ENCODE peak calls at places on chromosomes 13 and 19, in seven cellular contexts. Q, J, C, I, M, U and L are unnamed samples.

GRCh38 chr19:31270897-31271568 is 78.2 kb downstream of the TSHZ3 start:
- DNase-seq in U (peak), J (no peak), M (peak), Q (no peak), C (no peak), I (no peak), L (no peak)

GRCh38 chr13:19864339-19865309 is 1.2 kb upstream of the ZMYM5 start:
- DNase-seq in Q (peak), I (peak), U (peak), J (peak), C (peak), M (peak), L (peak)

GRCh38 chr19:43290568-43291359 is 21.4 kb upstream of the PSG9 start:
- DNase-seq in C (no peak), Q (peak), M (no peak), J (no peak), U (no peak), I (peak), L (no peak)

GRCh38 chr19:31510635-31511034 is 161.4 kb upstream of the TSHZ3 start:
- DNase-seq in M (no peak), Q (no peak), U (no peak), C (no peak), J (no peak), I (no peak), L (no peak)

GRCh38 chr19:47445937-47446402 is 25.7 kb downstream of the SLC8A2 start:
- DNase-seq in U (no peak), M (no peak), Q (peak), J (peak), C (no peak), I (no peak), L (no peak)

GRCh38 chr19:616276-616675 is 17.1 kb downstream of the POLRMT start:
- DNase-seq in C (no peak), Q (no peak), M (no peak), I (no peak), J (peak), U (no peak), L (no peak)

GRCh38 chr19:9945319-9945966 is 9.1 kb upstream of the OLFM2 start:
- DNase-seq in C (no peak), Q (no peak), J (peak), M (peak), U (peak), I (no peak), L (no peak)

GRCh38 chr19:57362997-57363705 is at the start of the genes TRAPPC2B and ZNF547:
- DNase-seq in J (peak), I (peak), Q (peak), U (peak), M (peak), C (peak), L (peak)

GRCh38 chr19:54137913-54138776 is 583 bp downstream of the CNOT3 start:
- DNase-seq in C (no peak), J (peak), U (no peak), Q (no peak), M (no peak), I (no peak), L (peak)

GRCh38 chr19:19297759-19298158 is 22.6 kb downstream of the SUGP1 start:
- DNase-seq in C (no peak), U (no peak), J (peak), M (no peak), Q (no peak), I (no peak), L (no peak)

GRCh38 chr19:30811397-30812098 is 439.4 kb downstream of the ZNF536 start:
- DNase-seq in U (no peak), M (no peak), I (no peak), C (no peak), J (no peak), Q (no peak), L (no peak)

GRCh38 chr13:79786176-79786575 is 305.2 kb downstream of the NDFIP2 start:
- DNase-seq in U (no peak), I (no peak), J (no peak), Q (no peak), C (no peak), M (no peak), L (no peak)

GRCh38 chr13:96575423-96576320 is 418.6 kb downstream of the OXGR1 start:
- DNase-seq in U (no peak), J (no peak), C (no peak), M (no peak), I (no peak), Q (no peak), L (no peak)

GRCh38 chr13:38394777-38395504 is 45.3 kb downstream of the UFM1 start:
- DNase-seq in J (no peak), C (no peak), Q (no peak), M (no peak), U (peak), I (no peak), L (no peak)

GRCh38 chr19:16571689-16572331 is 405 bp downstream of the SLC35E1 start:
- DNase-seq in C (peak), Q (peak), I (peak), J (no peak), M (peak), U (peak), L (peak)

GRCh38 chr13:34696296-34696695 is 245.8 kb upstream of the NBEA start:
- DNase-seq in M (no peak), U (no peak), J (no peak), C (no peak), I (no peak), Q (no peak), L (no peak)

GRCh38 chr13:71368301-71368700 is 498.7 kb downstream of the DACH1 start:
- DNase-seq in U (no peak), I (no peak), J (no peak), C (no peak), Q (no peak), M (no peak), L (no peak)

GRCh38 chr13:42007844-42008243 is 40.6 kb upstream of the DGKH start:
- DNase-seq in Q (no peak), J (no peak), I (no peak), C (no peak), U (peak), M (peak), L (no peak)

GRCh38 chr13:42009057-42009456 is 39.4 kb upstream of the DGKH start:
- DNase-seq in C (no peak), M (no peak), I (no peak), Q (no peak), J (no peak), U (no peak), L (no peak)

GRCh38 chr13:42014119-42014518 is 34.3 kb upstream of the DGKH start:
- DNase-seq in J (no peak), C (no peak), M (no peak), I (no peak), U (no peak), Q (no peak), L (no peak)

GRCh38 chr13:42017264-42017663 is 31.2 kb upstream of the DGKH start:
- DNase-seq in M (no peak), J (no peak), C (no peak), U (no peak), Q (no peak), I (no peak), L (no peak)

DNA sequence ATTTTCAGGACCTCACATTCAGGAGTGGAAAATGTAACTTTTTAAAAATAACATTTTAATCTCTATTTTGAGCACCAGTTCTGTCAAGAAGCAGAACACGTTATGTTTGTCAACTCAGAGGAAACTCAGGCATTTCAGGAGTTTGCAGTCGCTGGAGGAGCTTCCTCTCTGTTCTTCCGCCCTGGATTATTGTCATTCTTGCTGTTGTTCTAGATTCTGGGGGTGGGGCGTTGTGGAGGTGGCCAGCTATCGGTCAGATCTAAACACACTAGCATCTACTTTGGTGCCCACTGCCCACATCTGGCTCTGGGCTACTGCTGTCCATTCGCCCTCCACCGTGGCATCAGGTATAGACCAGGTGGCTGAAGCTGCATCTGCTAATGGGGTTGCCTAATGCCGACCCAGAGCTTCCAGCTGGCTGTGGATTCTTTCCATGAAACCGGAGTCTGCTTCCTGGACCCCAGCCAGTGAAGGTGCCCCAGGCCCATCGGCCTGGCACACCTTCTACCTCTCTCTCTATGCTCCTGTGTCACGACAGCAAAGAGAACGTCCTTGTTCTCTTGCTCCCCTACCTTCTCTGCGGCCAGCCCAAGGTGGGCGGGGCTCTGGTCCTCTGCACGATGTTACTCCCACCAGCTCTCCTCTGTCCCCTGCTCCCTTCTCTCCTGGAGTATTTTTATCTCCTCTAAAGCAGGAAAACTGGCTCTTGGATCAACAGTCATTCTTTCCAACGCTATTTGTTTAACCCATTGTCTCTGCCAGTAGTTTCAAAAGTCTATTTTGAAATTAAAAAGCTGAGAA is 36.6 kb upstream of the DGKH start:
- DNase-seq in Q (no peak), U (no peak), M (no peak), C (no peak), J (peak), I (no peak), L (no peak)
- H3K4me3 ChIP-seq in Q (no peak), U (no peak), M (no peak), C (no peak), J (no peak), I (no peak), L (no peak)

GRCh38 chr13:32736648-32737047 is 150.4 kb downstream of the PDS5B start:
- DNase-seq in C (peak), U (no peak), Q (no peak), I (no peak), J (no peak), M (no peak), L (no peak)
- H3K4me3 ChIP-seq in C (no peak), U (peak), Q (peak), I (no peak), J (no peak), M (no peak), L (peak)

DNA sequence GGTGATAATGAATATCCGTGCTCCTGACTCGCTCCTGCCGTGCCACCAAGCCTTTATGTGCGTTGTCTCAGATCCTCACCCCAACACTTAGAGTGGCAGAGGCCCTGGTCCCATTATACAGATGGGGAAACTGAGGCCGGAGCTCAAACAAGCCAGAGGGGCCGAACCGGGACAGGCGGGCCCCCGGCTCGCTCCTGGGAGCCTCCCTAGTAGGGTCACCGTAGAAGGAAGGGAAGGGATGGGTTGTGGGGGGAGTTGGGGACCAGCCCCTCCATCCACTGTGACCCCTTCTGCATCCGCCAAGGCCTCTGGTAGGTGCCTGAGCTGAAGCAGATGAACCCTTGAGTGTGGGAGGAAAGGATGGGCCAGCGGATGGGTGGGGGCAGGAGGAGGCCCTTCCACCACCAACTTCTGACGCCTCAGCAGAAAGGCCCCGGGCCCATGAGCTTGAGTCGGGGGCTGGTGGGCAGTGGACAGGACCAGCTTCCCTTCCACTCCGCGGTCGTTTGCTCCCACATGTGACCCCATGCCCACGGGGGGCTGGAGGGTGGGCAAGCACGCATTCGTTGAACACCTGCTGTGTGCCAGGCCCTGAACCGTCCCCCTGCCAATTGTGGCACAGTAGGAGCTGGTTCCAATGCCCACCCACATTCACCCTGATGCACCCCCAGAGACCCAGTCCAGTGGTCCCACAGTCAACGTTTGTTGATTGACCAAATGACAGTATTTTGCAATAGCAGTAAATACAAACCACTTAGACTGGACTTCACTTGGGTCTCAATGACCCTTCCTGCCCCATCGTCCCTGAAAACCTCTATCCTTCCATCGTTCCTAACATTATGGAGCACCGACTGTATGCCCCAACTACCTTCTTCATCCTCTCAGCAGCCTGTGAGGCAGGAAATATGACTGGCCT is 24.2 kb upstream of the TCF3 start:
- DNase-seq in U (no peak), J (peak), I (no peak), Q (no peak), C (no peak), M (no peak), L (no peak)
- H3K4me3 ChIP-seq in U (no peak), J (no peak), I (no peak), Q (no peak), C (no peak), M (no peak), L (no peak)

GRCh38 chr19:41577144-41577830 is 1.3 kb downstream of the CEACAM21 start:
- DNase-seq in Q (no peak), M (no peak), J (no peak), I (no peak), C (no peak), U (no peak), L (no peak)
- H3K4me3 ChIP-seq in Q (no peak), M (no peak), J (no peak), I (no peak), C (no peak), U (no peak), L (no peak)

DNA sequence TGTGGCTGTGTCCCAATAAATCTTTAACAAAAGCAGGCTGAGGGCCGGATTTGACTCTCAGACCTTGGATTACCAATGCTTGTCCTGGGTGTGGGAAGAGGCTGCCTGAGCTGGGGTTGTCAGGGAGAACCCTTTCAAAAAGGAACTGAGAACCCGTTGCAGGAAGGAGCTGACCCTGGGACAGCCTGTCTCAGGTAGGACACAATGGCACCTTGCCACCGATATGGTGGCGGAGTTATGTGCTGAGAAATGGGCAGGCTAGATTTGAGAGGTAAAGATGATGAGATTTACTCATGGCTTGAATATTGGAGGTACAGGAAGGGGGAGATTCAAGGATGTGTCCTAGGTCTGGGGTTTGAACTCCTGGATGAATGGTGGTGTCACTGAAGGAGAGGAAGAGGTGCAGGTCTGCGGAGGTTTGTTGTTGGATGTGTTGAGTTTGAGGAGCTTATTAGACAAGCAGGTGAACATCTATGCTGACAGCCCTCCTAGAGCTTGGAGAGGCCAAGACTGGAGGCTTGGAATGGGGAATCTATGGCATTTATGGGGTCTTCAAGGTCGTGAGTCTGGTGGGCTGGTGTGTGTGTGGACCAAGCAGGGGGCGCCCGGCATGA is 7.2 kb downstream of the PLEKHF1 start:
- DNase-seq in Q (no peak), I (no peak), U (no peak), C (no peak), M (no peak), J (no peak), L (no peak)
- H3K4me3 ChIP-seq in Q (peak), I (no peak), U (no peak), C (peak), M (no peak), J (no peak), L (no peak)